ENCODE peak calls at places on chromosomes 3 and 15, in four cellular contexts. R, U, O and B are unnamed samples.

GRCh38 chr15:76514292-76514691 is 177.7 kb downstream of the ISL2 start:
- DNase-seq in R (no peak), U (no peak), O (no peak), B (no peak)

GRCh38 chr3:123640311-123641083 is 55.6 kb upstream of the HACD2 start:
- DNase-seq in R (no peak), U (no peak), O (no peak), B (no peak)

GRCh38 chr15:45023659-45024320 is 795 bp downstream of the SORD start:
- DNase-seq in R (peak), U (no peak), O (no peak), B (no peak)

GRCh38 chr3:74621581-74621980 is 7.1 kb upstream of the CNTN3 start:
- DNase-seq in R (no peak), U (no peak), O (no peak), B (no peak)

GRCh38 chr15:66939451-66940023 is 125.9 kb upstream of the SMAD3 start:
- DNase-seq in R (no peak), U (no peak), O (no peak), B (no peak)

GRCh38 chr15:94387854-94388441 is 156.6 kb downstream of the MCTP2 start:
- DNase-seq in R (no peak), U (no peak), O (no peak), B (peak)

GRCh38 chr15:60062826-60063225 is 58.7 kb downstream of the FOXB1 start:
- DNase-seq in R (no peak), U (no peak), O (no peak), B (no peak)

GRCh38 chr15:29346998-29347397 is 77.4 kb upstream of the NSMCE3 start:
- DNase-seq in R (no peak), U (no peak), O (no peak), B (no peak)

GRCh38 chr3:120244834-120245225 is 40.2 kb downstream of the GPR156 start:
- DNase-seq in R (no peak), U (no peak), O (no peak), B (no peak)

GRCh38 chr3:178169421-178169820 is 366.8 kb upstream of the KCNMB2 start:
- DNase-seq in R (no peak), U (no peak), O (no peak), B (no peak)

DNA sequence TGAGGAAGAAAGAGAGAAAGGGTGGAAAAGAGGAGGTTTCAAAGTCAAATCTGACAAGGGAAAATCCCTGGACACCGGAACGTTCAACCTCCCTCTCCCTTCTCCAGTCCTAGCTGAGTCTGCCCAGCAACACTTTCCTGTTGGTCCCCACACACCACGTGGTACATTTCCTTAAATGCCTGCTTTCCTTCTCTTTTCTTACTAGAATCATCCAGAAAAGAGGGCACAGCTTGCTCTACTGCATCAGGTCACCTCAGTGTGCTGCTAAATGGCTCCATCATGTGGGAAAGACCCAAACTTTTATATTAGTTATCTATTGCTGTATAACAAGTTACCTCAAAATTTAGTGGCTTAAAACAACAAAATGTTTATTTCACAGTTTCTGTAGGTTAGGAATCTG is 181.2 kb downstream of the NECTIN3 start:
- DNase-seq in R (peak), U (no peak), O (no peak), B (no peak)
- TF ChIP-seq CTCF in R (no peak), U (no peak), O (no peak), B (no peak)

GRCh38 chr3:187139895-187140253 is 578 bp upstream of the RPL39L start:
- DNase-seq in R (no peak), U (no peak), O (no peak), B (no peak)
- TF ChIP-seq CTCF in R (no peak), U (no peak), O (no peak), B (peak)

DNA sequence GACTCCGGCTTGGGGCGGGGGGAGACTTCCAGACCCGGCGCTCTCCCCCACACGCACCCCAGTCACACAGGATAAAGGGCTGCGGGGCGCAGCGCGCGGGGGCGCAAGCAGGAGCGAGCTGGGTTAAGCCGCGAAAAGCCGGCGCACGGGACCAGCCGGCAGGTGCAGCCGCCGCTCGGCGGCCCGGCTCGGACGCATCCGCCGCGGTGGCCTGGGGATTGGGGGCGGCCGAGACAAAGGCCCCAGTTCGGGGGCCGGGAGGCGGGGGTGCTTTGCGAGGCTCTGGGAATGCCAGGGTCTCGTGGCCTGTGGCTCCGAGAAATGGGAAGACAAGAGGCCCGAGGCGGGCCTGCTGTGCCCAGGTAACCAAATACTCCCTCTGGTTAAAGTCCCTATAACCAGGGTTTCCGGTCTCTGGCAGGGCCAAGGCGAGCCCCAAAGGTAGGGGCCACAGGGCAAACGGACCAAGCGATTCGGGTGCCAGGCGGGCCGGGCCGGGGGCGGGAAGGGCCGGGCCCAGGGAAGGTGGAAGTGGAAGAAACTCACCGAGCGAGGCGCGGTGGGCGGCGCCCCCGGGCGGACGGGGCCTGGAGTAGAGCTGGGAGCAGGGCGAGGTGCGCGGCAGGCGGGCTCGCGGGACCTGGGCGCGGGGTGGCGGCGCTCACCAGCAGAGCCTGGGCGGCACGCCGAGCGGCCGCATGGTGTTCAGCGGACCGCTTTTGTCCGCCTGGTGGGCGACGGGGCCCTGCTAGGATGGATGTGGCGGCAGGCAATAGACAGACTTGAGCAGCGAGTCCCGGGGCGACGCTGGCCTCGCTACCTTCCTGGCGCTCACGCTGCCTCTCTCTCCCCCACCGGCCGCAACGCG is at the start of gene GATA2:
- DNase-seq in R (peak), U (no peak), O (no peak), B (peak)
- TF ChIP-seq CTCF in R (no peak), U (no peak), O (no peak), B (no peak)

GRCh38 chr3:172984938-172985337 is 156.1 kb downstream of the SPATA16 start:
- DNase-seq in R (no peak), U (no peak), O (no peak), B (no peak)

GRCh38 chr3:172987268-172987667 is 153.8 kb downstream of the SPATA16 start:
- DNase-seq in R (no peak), U (no peak), O (no peak), B (no peak)

GRCh38 chr3:172981407-172981983 is 159.5 kb downstream of the SPATA16 start:
- DNase-seq in R (no peak), U (no peak), O (no peak), B (no peak)

GRCh38 chr3:172980849-172981248 is 160.2 kb downstream of the SPATA16 start:
- DNase-seq in R (no peak), U (no peak), O (no peak), B (no peak)

DNA sequence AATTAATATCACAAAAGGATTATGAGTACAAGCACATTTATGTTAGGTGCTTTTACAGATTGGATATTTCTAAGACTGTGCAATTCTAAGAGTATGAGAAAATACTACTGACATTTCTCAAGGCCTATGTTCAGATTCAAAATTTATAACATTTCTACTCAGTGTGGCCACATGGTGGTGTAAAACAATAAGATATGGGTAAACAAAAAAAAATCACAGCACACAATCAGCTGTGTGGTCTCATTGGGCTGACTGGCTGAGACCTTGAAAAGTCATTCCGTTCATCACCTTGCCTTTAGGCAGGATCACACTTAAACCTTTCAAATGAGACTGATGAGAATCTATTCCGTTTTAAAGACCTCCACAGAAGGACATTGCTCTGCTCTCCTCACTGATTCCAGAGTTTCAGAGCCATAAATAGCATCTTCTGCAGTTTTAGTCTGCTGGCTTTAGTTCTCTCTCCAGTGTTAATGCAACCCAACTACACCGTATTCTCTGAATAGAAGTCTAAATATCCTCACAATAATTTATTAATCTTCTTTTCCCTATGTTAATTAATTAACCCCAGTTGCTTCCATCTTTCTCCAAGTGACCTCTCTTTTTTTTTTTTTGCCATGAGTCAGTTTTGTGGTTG is 158.2 kb downstream of the SPATA16 start:
- DNase-seq in R (peak), U (no peak), O (no peak), B (no peak)
- TF ChIP-seq CTCF in R (peak), U (peak), O (no peak), B (no peak)